ENCODE peak calls at places on chromosomes 16 and 17, in seven cellular contexts. One of them, this sample, is unnamed.

GRCh38 chr17:27407916-27408846 is 48.1 kb upstream of the KSR1 start:
- DNase-seq in SW 1271: peak
- DNase-seq in astrocyte of the cerebellum: no peak
- DNase-seq in breast epithelium: no peak
- DNase-seq in BE2C: no peak
- DNase-seq in hippocampal formation: no peak
- DNase-seq in C1 segment of cervical spinal cord: no peak
- DNase-seq in this sample: no peak

GRCh38 chr17:39920218-39921210 is 2.1 kb upstream of the GSDMB start:
- DNase-seq in SW 1271: no peak
- DNase-seq in astrocyte of the cerebellum: no peak
- DNase-seq in breast epithelium: no peak
- DNase-seq in BE2C: peak
- DNase-seq in hippocampal formation: no peak
- DNase-seq in C1 segment of cervical spinal cord: no peak
- DNase-seq in this sample: no peak

GRCh38 chr17:16444258-16444886 is 29.0 kb downstream of the TRPV2 start:
- DNase-seq in SW 1271: no peak
- DNase-seq in astrocyte of the cerebellum: no peak
- DNase-seq in breast epithelium: no peak
- DNase-seq in BE2C: peak
- DNase-seq in hippocampal formation: no peak
- DNase-seq in C1 segment of cervical spinal cord: no peak
- DNase-seq in this sample: no peak

GRCh38 chr17:43562679-43563146 is 16.6 kb upstream of the ETV4 start:
- DNase-seq in SW 1271: no peak
- DNase-seq in astrocyte of the cerebellum: no peak
- DNase-seq in breast epithelium: no peak
- DNase-seq in BE2C: no peak
- DNase-seq in hippocampal formation: no peak
- DNase-seq in C1 segment of cervical spinal cord: no peak
- DNase-seq in this sample: no peak

GRCh38 chr17:29112780-29113295 is 67.4 kb downstream of the MYO18A start:
- DNase-seq in SW 1271: no peak
- DNase-seq in astrocyte of the cerebellum: peak
- DNase-seq in breast epithelium: peak
- DNase-seq in BE2C: peak
- DNase-seq in hippocampal formation: peak
- DNase-seq in C1 segment of cervical spinal cord: peak
- DNase-seq in this sample: no peak

GRCh38 chr17:51299859-51300258 is 39.5 kb downstream of the UTP18 start:
- DNase-seq in SW 1271: no peak
- DNase-seq in astrocyte of the cerebellum: no peak
- DNase-seq in breast epithelium: no peak
- DNase-seq in BE2C: no peak
- DNase-seq in hippocampal formation: no peak
- DNase-seq in C1 segment of cervical spinal cord: no peak
- DNase-seq in this sample: no peak

GRCh38 chr17:21475555-21475954 is 99.4 kb downstream of the KCNJ12 start:
- DNase-seq in SW 1271: no peak
- DNase-seq in astrocyte of the cerebellum: no peak
- DNase-seq in breast epithelium: no peak
- DNase-seq in BE2C: no peak
- DNase-seq in hippocampal formation: no peak
- DNase-seq in C1 segment of cervical spinal cord: no peak
- DNase-seq in this sample: no peak

GRCh38 chr16:381788-382717 is at the start of gene PGAP6:
- DNase-seq in SW 1271: no peak
- DNase-seq in astrocyte of the cerebellum: no peak
- DNase-seq in breast epithelium: no peak
- DNase-seq in BE2C: peak
- DNase-seq in hippocampal formation: peak
- DNase-seq in C1 segment of cervical spinal cord: peak
- DNase-seq in this sample: peak

GRCh38 chr16:29745126-29745852 is 501 bp downstream of the C16orf54 start:
- DNase-seq in SW 1271: no peak
- DNase-seq in astrocyte of the cerebellum: no peak
- DNase-seq in breast epithelium: no peak
- DNase-seq in BE2C: no peak
- DNase-seq in hippocampal formation: no peak
- DNase-seq in C1 segment of cervical spinal cord: no peak
- DNase-seq in this sample: no peak

GRCh38 chr17:17913695-17914332 is 58.4 kb downstream of the TOM1L2 start:
- DNase-seq in SW 1271: peak
- DNase-seq in astrocyte of the cerebellum: peak
- DNase-seq in breast epithelium: peak
- DNase-seq in BE2C: peak
- DNase-seq in hippocampal formation: no peak
- DNase-seq in C1 segment of cervical spinal cord: no peak
- DNase-seq in this sample: peak

GRCh38 chr16:20814761-20815160 is 8.4 kb downstream of the REXO5 start:
- DNase-seq in SW 1271: no peak
- DNase-seq in astrocyte of the cerebellum: peak
- DNase-seq in breast epithelium: no peak
- DNase-seq in BE2C: no peak
- DNase-seq in hippocampal formation: no peak
- DNase-seq in C1 segment of cervical spinal cord: no peak
- DNase-seq in this sample: no peak

GRCh38 chr17:57415737-57416354 is 159.5 kb downstream of the MSI2 start:
- DNase-seq in SW 1271: no peak
- DNase-seq in astrocyte of the cerebellum: no peak
- DNase-seq in breast epithelium: no peak
- DNase-seq in BE2C: no peak
- DNase-seq in hippocampal formation: no peak
- DNase-seq in C1 segment of cervical spinal cord: no peak
- DNase-seq in this sample: no peak

GRCh38 chr16:73743665-73744496 is 552.7 kb upstream of the PSMD7 start:
- DNase-seq in SW 1271: no peak
- DNase-seq in astrocyte of the cerebellum: no peak
- DNase-seq in breast epithelium: no peak
- DNase-seq in BE2C: peak
- DNase-seq in hippocampal formation: no peak
- DNase-seq in C1 segment of cervical spinal cord: no peak
- DNase-seq in this sample: peak

GRCh38 chr16:85486256-85486915 is 126.7 kb upstream of the GSE1 start:
- DNase-seq in SW 1271: no peak
- DNase-seq in astrocyte of the cerebellum: no peak
- DNase-seq in breast epithelium: no peak
- DNase-seq in BE2C: no peak
- DNase-seq in hippocampal formation: no peak
- DNase-seq in C1 segment of cervical spinal cord: no peak
- DNase-seq in this sample: no peak

GRCh38 chr17:1110844-1111598 is 68.8 kb downstream of the ABR start:
- DNase-seq in SW 1271: peak
- DNase-seq in astrocyte of the cerebellum: peak
- DNase-seq in breast epithelium: peak
- DNase-seq in BE2C: peak
- DNase-seq in hippocampal formation: peak
- DNase-seq in C1 segment of cervical spinal cord: no peak
- DNase-seq in this sample: no peak

GRCh38 chr16:50491516-50491915 is 56.7 kb upstream of the NKD1 start:
- DNase-seq in SW 1271: no peak
- DNase-seq in astrocyte of the cerebellum: no peak
- DNase-seq in breast epithelium: no peak
- DNase-seq in BE2C: no peak
- DNase-seq in hippocampal formation: no peak
- DNase-seq in C1 segment of cervical spinal cord: no peak
- DNase-seq in this sample: no peak

GRCh38 chr16:55900616-55901393 is 25.6 kb upstream of the CES5A start:
- DNase-seq in SW 1271: no peak
- DNase-seq in astrocyte of the cerebellum: no peak
- DNase-seq in breast epithelium: no peak
- DNase-seq in BE2C: no peak
- DNase-seq in hippocampal formation: no peak
- DNase-seq in C1 segment of cervical spinal cord: no peak
- DNase-seq in this sample: no peak

GRCh38 chr17:74772071-74772470 is 4.1 kb downstream of the NAT9 start:
- DNase-seq in SW 1271: no peak
- DNase-seq in astrocyte of the cerebellum: no peak
- DNase-seq in breast epithelium: no peak
- DNase-seq in BE2C: no peak
- DNase-seq in hippocampal formation: no peak
- DNase-seq in C1 segment of cervical spinal cord: no peak
- DNase-seq in this sample: no peak

GRCh38 chr17:80047176-80047575 is 10.7 kb downstream of the CCDC40 start:
- DNase-seq in SW 1271: no peak
- DNase-seq in astrocyte of the cerebellum: no peak
- DNase-seq in breast epithelium: no peak
- DNase-seq in BE2C: no peak
- DNase-seq in hippocampal formation: no peak
- DNase-seq in C1 segment of cervical spinal cord: no peak
- DNase-seq in this sample: no peak

GRCh38 chr16:50202926-50203624 is 50.0 kb downstream of the TENT4B start:
- DNase-seq in SW 1271: peak
- DNase-seq in astrocyte of the cerebellum: peak
- DNase-seq in breast epithelium: no peak
- DNase-seq in BE2C: no peak
- DNase-seq in hippocampal formation: no peak
- DNase-seq in C1 segment of cervical spinal cord: no peak
- DNase-seq in this sample: no peak

GRCh38 chr17:38921756-38922411 is 3.5 kb upstream of the LASP1NB start:
- DNase-seq in SW 1271: no peak
- DNase-seq in astrocyte of the cerebellum: no peak
- DNase-seq in breast epithelium: peak
- DNase-seq in BE2C: no peak
- DNase-seq in hippocampal formation: no peak
- DNase-seq in C1 segment of cervical spinal cord: no peak
- DNase-seq in this sample: no peak

GRCh38 chr16:84543931-84544776 is 39.7 kb upstream of the MEAK7 start:
- DNase-seq in SW 1271: no peak
- DNase-seq in astrocyte of the cerebellum: no peak
- DNase-seq in breast epithelium: no peak
- DNase-seq in BE2C: no peak
- DNase-seq in hippocampal formation: no peak
- DNase-seq in C1 segment of cervical spinal cord: no peak
- DNase-seq in this sample: no peak

GRCh38 chr17:48816774-48817590 is at the start of gene TTLL6:
- DNase-seq in SW 1271: no peak
- DNase-seq in astrocyte of the cerebellum: peak
- DNase-seq in breast epithelium: peak
- DNase-seq in BE2C: peak
- DNase-seq in hippocampal formation: peak
- DNase-seq in C1 segment of cervical spinal cord: no peak
- DNase-seq in this sample: peak

GRCh38 chr17:59046192-59046591 is 60.5 kb downstream of the TRIM37 start:
- DNase-seq in SW 1271: no peak
- DNase-seq in astrocyte of the cerebellum: no peak
- DNase-seq in breast epithelium: no peak
- DNase-seq in BE2C: no peak
- DNase-seq in hippocampal formation: no peak
- DNase-seq in C1 segment of cervical spinal cord: no peak
- DNase-seq in this sample: no peak

GRCh38 chr17:50565559-50566350 is 5.2 kb downstream of the CACNA1G start:
- DNase-seq in SW 1271: peak
- DNase-seq in astrocyte of the cerebellum: no peak
- DNase-seq in breast epithelium: no peak
- DNase-seq in BE2C: no peak
- DNase-seq in hippocampal formation: no peak
- DNase-seq in C1 segment of cervical spinal cord: no peak
- DNase-seq in this sample: no peak

GRCh38 chr16:13316008-13316407 is 414.6 kb downstream of the SHISA9 start:
- DNase-seq in SW 1271: no peak
- DNase-seq in astrocyte of the cerebellum: peak
- DNase-seq in breast epithelium: no peak
- DNase-seq in BE2C: no peak
- DNase-seq in hippocampal formation: no peak
- DNase-seq in C1 segment of cervical spinal cord: no peak
- DNase-seq in this sample: no peak

GRCh38 chr17:16976686-16977550 is 5.0 kb upstream of the TNFRSF13B start:
- DNase-seq in SW 1271: no peak
- DNase-seq in astrocyte of the cerebellum: no peak
- DNase-seq in breast epithelium: no peak
- DNase-seq in BE2C: no peak
- DNase-seq in hippocampal formation: no peak
- DNase-seq in C1 segment of cervical spinal cord: no peak
- DNase-seq in this sample: no peak

GRCh38 chr17:17940451-17940911 is 31.7 kb downstream of the TOM1L2 start:
- DNase-seq in SW 1271: no peak
- DNase-seq in astrocyte of the cerebellum: peak
- DNase-seq in breast epithelium: no peak
- DNase-seq in BE2C: peak
- DNase-seq in hippocampal formation: no peak
- DNase-seq in C1 segment of cervical spinal cord: no peak
- DNase-seq in this sample: no peak